ENCODE peak calls at places on chromosomes 16 and 17, in nine cellular contexts. H, X, L, P, Y, J, C, S and D are unnamed samples.

GRCh38 chr17:82889496-82890338 is 49.9 kb upstream of the ZNF750 start:
- DNase-seq in Y (no peak), X (no peak), P (peak; percentile 25), C (no peak), H (no peak), J (no peak), S (no peak), L (peak; percentile 84), D (no peak)

GRCh38 chr17:16872836-16873653 is 98.9 kb downstream of the TNFRSF13B start:
- DNase-seq in X (no peak), C (peak; percentile 33), P (no peak), J (peak; percentile 76), Y (peak; percentile 78), L (no peak), H (peak; percentile 12), S (no peak), D (no peak)

GRCh38 chr16:81444448-81445121 is at the start of gene CMIP:
- DNase-seq in C (peak; percentile 81), L (peak; percentile 84), J (peak; percentile 95), S (no peak), Y (peak; percentile 97), H (peak; percentile 65), X (peak; percentile 24), P (peak; percentile 92), D (peak; percentile 75)

GRCh38 chr16:58970775-58971174 is 236.7 kb upstream of the GOT2 start:
- DNase-seq in S (no peak), Y (no peak), P (no peak), C (no peak), L (no peak), X (no peak), H (no peak), J (no peak), D (no peak)

GRCh38 chr17:76883744-76884525 is 15.7 kb downstream of the MGAT5B start:
- DNase-seq in L (no peak), S (no peak), J (no peak), C (no peak), P (no peak), X (no peak), H (no peak), Y (peak; percentile 36), D (no peak)

GRCh38 chr17:64007838-64008282 is 9.7 kb downstream of the PRR29 start:
- DNase-seq in H (no peak), C (no peak), J (no peak), L (no peak), X (no peak), P (peak; percentile 71), S (no peak), Y (no peak), D (no peak)

GRCh38 chr17:44200478-44201155 is 933 bp upstream of the ATXN7L3 start:
- DNase-seq in P (no peak), J (no peak), Y (no peak), H (no peak), S (no peak), X (no peak), L (no peak), C (no peak), D (no peak)

GRCh38 chr16:66004706-66005105 is 361.8 kb upstream of the CDH5 start:
- DNase-seq in H (no peak), P (no peak), X (peak; percentile 55), L (no peak), S (no peak), Y (no peak), J (no peak), C (no peak), D (no peak)

GRCh38 chr17:31724026-31724425 is 135.0 kb downstream of the COPRS start:
- DNase-seq in X (no peak), L (no peak), H (peak; percentile 65), S (no peak), C (no peak), P (no peak), J (no peak), Y (no peak), D (no peak)

GRCh38 chr16:906296-906695 is 64.5 kb downstream of the LMF1 start:
- DNase-seq in H (no peak), C (no peak), S (no peak), Y (no peak), L (no peak), X (no peak), P (peak; percentile 21), J (peak; percentile 51), D (no peak)